ENCODE peak calls at places on chromosomes 16 and 17, in nine cellular contexts. W is ascending aorta; M is T-cell; Z is HFFc6; U is foreskin fibroblast; I is RWPE1; C is activated CD4-positive, alpha-beta T cell treated with anti-CD3 and anti-CD28 coated beads for 24 hours; D is RPMI7951; L is mammary epithelial cell. Y is an unnamed sample.

GRCh38 chr17:81455387-81455786 is 57.2 kb downstream of the ACTG1 start:
- DNase-seq in W (no peak), M (no peak), Z (no peak), U (no peak), I (no peak), C (no peak), D (no peak), L (no peak), Y (no peak)

GRCh38 chr17:1787301-1787902 is 25.5 kb downstream of the SERPINF1 start:
- DNase-seq in W (peak), M (no peak), Z (peak), U (peak), I (peak), C (no peak), D (peak), L (peak), Y (peak)

GRCh38 chr16:54957403-54957802 is 26.7 kb downstream of the IRX5 start:
- DNase-seq in W (no peak), M (no peak), Z (no peak), U (peak), I (peak), C (no peak), D (peak), L (peak), Y (no peak)

GRCh38 chr17:12992676-12993075 is 25.2 kb downstream of the ELAC2 start:
- DNase-seq in W (no peak), M (no peak), Z (no peak), U (no peak), I (no peak), C (no peak), D (no peak), L (no peak), Y (no peak)

GRCh38 chr17:16379654-16380053 is 1.2 kb upstream of the UBB start:
- DNase-seq in W (no peak), M (no peak), Z (no peak), U (no peak), I (no peak), C (no peak), D (no peak), L (no peak), Y (no peak)

GRCh38 chr17:73566905-73567782 is 77.1 kb downstream of the SDK2 start:
- DNase-seq in W (no peak), M (no peak), Z (no peak), U (no peak), I (no peak), C (no peak), D (no peak), L (no peak), Y (no peak)

GRCh38 chr16:1809281-1809801 is 15.8 kb upstream of the IGFALS start:
- DNase-seq in W (no peak), M (no peak), Z (no peak), U (no peak), I (no peak), C (no peak), D (no peak), L (no peak), Y (no peak)

GRCh38 chr17:7441202-7441705 is 1.9 kb downstream of the FGF11 start:
- DNase-seq in W (no peak), M (no peak), Z (no peak), U (no peak), I (no peak), C (no peak), D (no peak), L (no peak), Y (no peak)

GRCh38 chr16:79770244-79771064 is 169.9 kb upstream of the MAF start:
- DNase-seq in W (peak), M (peak), Z (no peak), U (peak), I (peak), C (peak), D (peak), L (peak), Y (peak)

GRCh38 chr17:20234266-20234665 is 225.1 kb downstream of the SPECC1 start:
- DNase-seq in W (no peak), M (peak), Z (no peak), U (no peak), I (no peak), C (peak), D (no peak), L (no peak), Y (no peak)

GRCh38 chr16:67259705-67260104 is 10.9 kb downstream of the SLC9A5 start:
- DNase-seq in W (no peak), M (no peak), Z (no peak), U (no peak), I (no peak), C (no peak), D (no peak), L (no peak), Y (no peak)

GRCh38 chr17:16328997-16329396 is 24.3 kb downstream of the CENPV start:
- DNase-seq in W (no peak), M (no peak), Z (no peak), U (peak), I (no peak), C (no peak), D (peak), L (peak), Y (no peak)

GRCh38 chr17:77779711-77780539 is 178.6 kb upstream of the TNRC6C start:
- DNase-seq in W (no peak), M (no peak), Z (peak), U (no peak), I (no peak), C (no peak), D (peak), L (no peak), Y (peak)

Y was measured in AG08396.